ENCODE peak calls at places on chromosome 18, in seven cellular contexts. S, W, O, J, Z, B and M are unnamed samples.

GRCh38 chr18:63348508-63349136 is 18.4 kb downstream of the KDSR start:
- DNase-seq in J (no peak), B (no peak), O (no peak), W (no peak), S (no peak), Z (no peak), M (no peak)

GRCh38 chr18:21000667-21001066 is 110.9 kb downstream of the ROCK1 start:
- DNase-seq in S (no peak), O (no peak), Z (no peak), B (no peak), W (no peak), J (no peak), M (peak)

GRCh38 chr18:25349131-25349925 is 2.6 kb downstream of the ZNF521 start:
- DNase-seq in B (peak), J (no peak), Z (peak), O (no peak), S (no peak), W (no peak), M (no peak)

GRCh38 chr18:70243545-70243944 is 38.1 kb upstream of the RTTN start:
- DNase-seq in J (no peak), O (no peak), S (no peak), B (no peak), W (no peak), Z (no peak), M (no peak)

GRCh38 chr18:2932247-2933181 is 80.4 kb downstream of the LPIN2 start:
- DNase-seq in W (peak), B (peak), J (peak), S (peak), Z (peak), O (peak), M (no peak)

GRCh38 chr18:31510319-31510718 is 12.3 kb downstream of the DSG2 start:
- DNase-seq in O (no peak), Z (no peak), W (no peak), S (no peak), J (peak), B (no peak), M (no peak)

GRCh38 chr18:5095239-5095638 is 101.8 kb downstream of the AKAIN1 start:
- DNase-seq in Z (no peak), W (no peak), O (no peak), J (no peak), B (no peak), S (no peak), M (no peak)

GRCh38 chr18:11274144-11274762 is 124.9 kb upstream of the PIEZO2 start:
- DNase-seq in B (no peak), W (no peak), S (no peak), J (no peak), Z (no peak), O (no peak), M (no peak)

GRCh38 chr18:11391636-11392035 is 217.8 kb upstream of the SLC35G4 start:
- DNase-seq in Z (no peak), J (no peak), S (no peak), B (no peak), O (no peak), W (no peak), M (no peak)

GRCh38 chr18:23143059-23143831 is 8.0 kb downstream of the CABLES1 start:
- DNase-seq in O (no peak), Z (no peak), W (no peak), S (peak), B (no peak), J (peak), M (no peak)

GRCh38 chr18:59986139-59986538 is 86.3 kb downstream of the PMAIP1 start:
- DNase-seq in B (no peak), Z (no peak), W (no peak), S (no peak), O (no peak), J (no peak), M (no peak)

GRCh38 chr18:74516271-74517235 is 17.7 kb upstream of the CNDP1 start:
- DNase-seq in J (no peak), Z (no peak), W (no peak), S (no peak), O (no peak), B (no peak), M (no peak)

GRCh38 chr18:57816208-57816999 is 13.3 kb upstream of the ATP8B1 start:
- DNase-seq in Z (no peak), S (no peak), J (no peak), W (no peak), O (no peak), B (no peak), M (no peak)

GRCh38 chr18:47981320-47981719 is 50.9 kb upstream of the SMAD2 start:
- DNase-seq in W (no peak), S (no peak), O (no peak), J (no peak), B (no peak), Z (no peak), M (no peak)

GRCh38 chr18:26579941-26580618 is 31.7 kb upstream of the KCTD1 start:
- DNase-seq in J (peak), Z (no peak), B (no peak), O (no peak), W (no peak), S (peak), M (peak)

GRCh38 chr18:55114856-55115255 is 155.6 kb upstream of the CCDC68 start:
- DNase-seq in J (no peak), O (no peak), Z (no peak), S (no peak), W (no peak), B (no peak), M (no peak)